ENCODE peak calls at places on chromosome 21, in five cellular contexts. Y is right atrium auricular region; V is activated naive CD4-positive, alpha-beta T cell; F is HT1080; Z is hippocampal formation. U is an unnamed sample.

GRCh38 chr21:36847189-36847588 is 119.3 kb downstream of the HLCS start:
- DNase-seq in Y (no peak), V (no peak), F (peak), Z (peak), U (no peak)

GRCh38 chr21:16775056-16775455 is 737.8 kb upstream of the CXADR start:
- DNase-seq in Y (no peak), V (no peak), F (no peak), Z (peak), U (no peak)

GRCh38 chr21:45607021-45607921 is 36.3 kb upstream of the PCBP3 start:
- DNase-seq in Y (no peak), V (no peak), F (peak), Z (no peak), U (no peak)

GRCh38 chr21:10627316-10627863 is 106.0 kb downstream of the TPTE start:
- DNase-seq in Y (no peak), V (no peak), F (no peak), Z (no peak), U (peak)

GRCh38 chr21:31597683-31598082 is 61.8 kb upstream of the SOD1 start:
- DNase-seq in Y (no peak), V (no peak), F (no peak), Z (no peak), U (no peak)

GRCh38 chr21:40393091-40393490 is 453.9 kb downstream of the DSCAM start:
- DNase-seq in Y (no peak), V (no peak), F (no peak), Z (no peak), U (no peak)

GRCh38 chr21:33703750-33704606 is 61.7 kb downstream of the ITSN1 start:
- DNase-seq in Y (no peak), V (no peak), F (no peak), Z (no peak), U (no peak)

GRCh38 chr21:33036430-33037162 is 10.9 kb downstream of the OLIG2 start:
- DNase-seq in Y (no peak), V (no peak), F (peak), Z (no peak), U (no peak)

GRCh38 chr21:44289381-44290010 is 3.8 kb downstream of the AIRE start:
- DNase-seq in Y (no peak), V (no peak), F (no peak), Z (no peak), U (no peak)

GRCh38 chr21:37373539-37373938 is 7.0 kb downstream of the DYRK1A start:
- DNase-seq in Y (no peak), V (no peak), F (peak), Z (no peak), U (no peak)

GRCh38 chr21:46517361-46517760 is 58.7 kb downstream of the DIP2A start:
- DNase-seq in Y (no peak), V (no peak), F (no peak), Z (no peak), U (no peak)

GRCh38 chr21:17270234-17270633 is 242.6 kb upstream of the CXADR start:
- DNase-seq in Y (peak), V (no peak), F (peak), Z (peak), U (no peak)

GRCh38 chr21:20572582-20572981 is 425.6 kb upstream of the NCAM2 start:
- DNase-seq in Y (no peak), V (no peak), F (no peak), Z (no peak), U (no peak)

GRCh38 chr21:42939581-42940413 is 14.4 kb upstream of the ERVH48-1 start:
- DNase-seq in Y (peak), V (no peak), F (peak), Z (peak), U (no peak)

GRCh38 chr21:25881524-25882376 is 147.0 kb downstream of the GABPA start:
- DNase-seq in Y (peak), V (no peak), F (peak), Z (peak), U (peak)

GRCh38 chr21:42055425-42055824 is 15.7 kb upstream of the UMODL1 start:
- DNase-seq in Y (no peak), V (no peak), F (no peak), Z (no peak), U (no peak)

GRCh38 chr21:25456672-25457071 is 150.6 kb downstream of the MRPL39 start:
- DNase-seq in Y (no peak), V (no peak), F (no peak), Z (no peak), U (peak)

GRCh38 chr21:21605502-21605901 is 607.3 kb downstream of the NCAM2 start:
- DNase-seq in Y (no peak), V (no peak), F (no peak), Z (no peak), U (no peak)

GRCh38 chr21:42735944-42736343 is 82.5 kb downstream of the PDE9A start:
- DNase-seq in Y (no peak), V (no peak), F (no peak), Z (no peak), U (no peak)

GRCh38 chr21:31503939-31504338 is 155.6 kb upstream of the SOD1 start:
- DNase-seq in Y (no peak), V (no peak), F (no peak), Z (no peak), U (no peak)

GRCh38 chr21:38914531-38915385 is 109.0 kb downstream of the ETS2 start:
- DNase-seq in Y (peak), V (no peak), F (no peak), Z (no peak), U (no peak)

GRCh38 chr21:45383111-45383614 is 21.8 kb upstream of the COL18A1 start:
- DNase-seq in Y (no peak), V (no peak), F (no peak), Z (no peak), U (no peak)

GRCh38 chr21:34609951-34610549 is 4.9 kb downstream of the RCAN1 start:
- DNase-seq in Y (peak), V (no peak), F (no peak), Z (no peak), U (no peak)

U was measured in naive thymus-derived CD8-positive, alpha-beta T cell.